ENCODE peak calls at places on chromosomes 2 and 18, in six cellular contexts. L is AG08396; X is activated CD8-positive, alpha-beta memory T cell treated with anti-CD3 and anti-CD28 coated beads for 24 hours; F is psoas muscle; B is stromal cell of bone marrow; W is NCI-H2081 treated with DMSO at 0.1 percent for 48 hours. E is an unnamed sample.

GRCh38 chr2:1693723-1694122 is 50.6 kb downstream of the PXDN start:
- DNase-seq in W (no peak), B (no peak), F (no peak), L (no peak), X (no peak), E (no peak)

GRCh38 chr2:24231461-24231881 is 56.6 kb downstream of the FAM228A start:
- DNase-seq in L (no peak), B (no peak), X (no peak), W (no peak), F (no peak), E (no peak)

GRCh38 chr2:119218478-119219064 is 5.1 kb upstream of the STEAP3 start:
- DNase-seq in F (no peak), L (peak), W (peak), X (no peak), B (peak), E (peak)

GRCh38 chr2:69798466-69798908 is 31.0 kb upstream of the GMCL1 start:
- DNase-seq in L (no peak), X (peak), F (peak), W (no peak), B (no peak), E (peak)

GRCh38 chr2:191264647-191265079 is 19.5 kb downstream of the MYO1B start:
- DNase-seq in B (peak), L (peak), F (no peak), X (no peak), W (no peak), E (no peak)

GRCh38 chr2:181546086-181546485 is 88.9 kb downstream of the ITGA4 start:
- DNase-seq in L (peak), X (no peak), B (no peak), F (no peak), W (no peak), E (no peak)

GRCh38 chr18:36381075-36381474 is 83.6 kb downstream of the FHOD3 start:
- DNase-seq in B (no peak), F (no peak), W (no peak), L (no peak), X (no peak), E (no peak)

GRCh38 chr2:44549099-44549471 is 187.3 kb downstream of the CAMKMT start:
- DNase-seq in B (peak), L (peak), W (no peak), F (no peak), X (no peak), E (no peak)

GRCh38 chr2:30514134-30514860 is 67.3 kb downstream of the LCLAT1 start:
- DNase-seq in L (peak), X (no peak), B (peak), W (no peak), F (no peak), E (peak)

GRCh38 chr18:9323750-9324445 is 10.7 kb upstream of the TWSG1 start:
- DNase-seq in B (no peak), W (no peak), L (no peak), F (no peak), X (no peak), E (no peak)

GRCh38 chr2:219399716-219400478 is 12.2 kb upstream of the DNPEP start:
- DNase-seq in L (no peak), X (no peak), F (no peak), W (peak), B (no peak), E (no peak)

GRCh38 chr18:31072175-31072574 is 29.6 kb upstream of the DSC3 start:
- DNase-seq in B (no peak), W (no peak), X (no peak), F (no peak), L (no peak), E (no peak)

GRCh38 chr2:46970334-46971288 is 55.0 kb upstream of the MCFD2 start:
- DNase-seq in F (peak), L (no peak), B (no peak), X (no peak), W (no peak), E (peak)

GRCh38 chr2:202018950-202019349 is 14.7 kb upstream of the FZD7 start:
- DNase-seq in B (no peak), L (no peak), F (no peak), X (no peak), W (no peak), E (no peak)

GRCh38 chr2:46135230-46135555 is 162.0 kb upstream of the EPAS1 start:
- DNase-seq in L (no peak), X (no peak), B (no peak), W (no peak), F (no peak), E (no peak)

GRCh38 chr18:41526046-41526445 is 429.0 kb upstream of the PIK3C3 start:
- DNase-seq in F (no peak), L (no peak), B (no peak), W (no peak), X (no peak), E (no peak)

GRCh38 chr2:96151595-96152300 is 6.5 kb upstream of the DUSP2 start:
- DNase-seq in W (no peak), B (no peak), F (no peak), L (no peak), X (no peak), E (no peak)

GRCh38 chr2:235827585-235827992 is 333.7 kb downstream of the AGAP1 start:
- DNase-seq in F (no peak), W (no peak), L (no peak), B (peak), X (no peak), E (no peak)

GRCh38 chr2:163375070-163375469 is 360.7 kb downstream of the FIGN start:
- DNase-seq in F (no peak), L (no peak), B (no peak), X (no peak), W (no peak), E (no peak)

GRCh38 chr2:104701471-104701911 is 152.4 kb upstream of the POU3F3 start:
- DNase-seq in L (no peak), X (no peak), B (no peak), F (no peak), W (no peak), E (no peak)

E was measured in heart left ventricle.